ENCODE peak calls at places on chromosomes 13 and 19, in seven cellular contexts. C is heart right ventricle, B is endothelial cell, Z is fibroblast of pulmonary artery, J is heart left ventricle, Q is kidney epithelial cell, H is uterus. E is an unnamed sample.

GRCh38 chr19:23406716-23407115 is 11.4 kb upstream of the ZNF91 start:
- DNase-seq in C (no peak), B (no peak), Z (no peak), J (no peak), Q (no peak), H (no peak), E (no peak)

GRCh38 chr13:76976488-76976887 is 15.4 kb upstream of the CLN5 start:
- DNase-seq in C (no peak), B (no peak), Z (no peak), J (no peak), Q (peak; percentile 37), H (no peak), E (no peak)

GRCh38 chr13:52348983-52349780 is 56.8 kb downstream of the THSD1 start:
- DNase-seq in C (no peak), B (no peak), Z (peak; percentile 52), J (no peak), Q (peak; percentile 92), H (no peak), E (no peak)

GRCh38 chr19:12527034-12527836 is 24.0 kb downstream of the ZNF564 start:
- DNase-seq in C (no peak), B (no peak), Z (peak; percentile 55), J (no peak), Q (no peak), H (no peak), E (no peak)

GRCh38 chr13:97005631-97006262 is 11.5 kb upstream of the OXGR1 start:
- DNase-seq in C (no peak), B (no peak), Z (peak; percentile 59), J (no peak), Q (no peak), H (no peak), E (no peak)

GRCh38 chr13:51156666-51157065 is 45.6 kb upstream of the C13orf42 start:
- DNase-seq in C (no peak), B (no peak), Z (no peak), J (no peak), Q (no peak), H (no peak), E (no peak)

GRCh38 chr19:33303791-33304759 is 1.7 kb upstream of the CEBPA start:
- DNase-seq in C (no peak), B (no peak), Z (no peak), J (no peak), Q (no peak), H (peak; percentile 54), E (no peak)

GRCh38 chr19:50983625-50984292 is at the start of gene KLK7:
- DNase-seq in C (no peak), B (no peak), Z (no peak), J (no peak), Q (no peak), H (no peak), E (no peak)

GRCh38 chr13:40149611-40150283 is 494.3 kb downstream of the COG6 start:
- DNase-seq in C (no peak), B (no peak), Z (peak; percentile 95), J (no peak), Q (peak; percentile 62), H (peak; percentile 66), E (peak; percentile 18)

GRCh38 chr13:32748305-32748704 is 162.1 kb downstream of the PDS5B start:
- DNase-seq in C (no peak), B (no peak), Z (no peak), J (no peak), Q (no peak), H (no peak), E (no peak)

GRCh38 chr13:34174671-34175145 is 356.8 kb downstream of the RFC3 start:
- DNase-seq in C (no peak), B (no peak), Z (peak; percentile 53), J (no peak), Q (no peak), H (no peak), E (no peak)

DNA sequence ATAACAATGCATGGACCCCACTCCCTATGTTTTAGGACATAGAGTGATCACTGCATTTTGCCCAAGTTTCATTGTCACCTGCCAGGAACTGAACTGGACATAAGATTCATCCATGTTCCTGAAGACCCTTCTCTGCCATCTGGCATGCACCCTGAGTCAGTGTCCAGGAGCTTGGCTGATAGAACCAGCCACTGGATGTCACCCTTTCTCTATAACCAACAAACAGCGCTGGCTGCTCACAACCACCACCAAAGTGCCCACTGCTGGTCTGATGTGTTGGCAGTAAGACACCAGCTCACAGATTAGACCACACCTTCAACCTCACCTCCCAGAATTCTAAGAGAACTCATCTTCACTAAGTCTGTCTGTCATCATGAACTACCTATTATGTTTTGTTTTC is 333.4 kb downstream of the ITGBL1 start:
- DNase-seq in C (peak; percentile 14), B (peak; percentile 49), Z (peak; percentile 3), J (peak; percentile 42), Q (peak; percentile 19), H (no peak), E (peak; percentile 4)
- TF ChIP-seq CTCF in C (no peak), B (no peak), Z (no peak), J (peak; percentile 43), Q (peak; percentile 67), H (no peak), E (peak; percentile 52)

GRCh38 chr19:5561559-5561958 is 6.2 kb downstream of the TINCR start:
- DNase-seq in C (no peak), B (no peak), Z (no peak), J (no peak), Q (no peak), H (no peak), E (no peak)
- TF ChIP-seq CTCF in C (no peak), B (peak; percentile 91), Z (peak; percentile 45), J (peak; percentile 14), Q (peak; percentile 31), H (no peak), E (peak; percentile 19)

GRCh38 chr19:30689474-30689873 is 317.3 kb downstream of the ZNF536 start:
- DNase-seq in C (no peak), B (peak; percentile 31), Z (no peak), J (no peak), Q (no peak), H (no peak), E (no peak)
- TF ChIP-seq CTCF in C (no peak), B (no peak), Z (no peak), J (no peak), Q (no peak), H (no peak), E (no peak)

DNA sequence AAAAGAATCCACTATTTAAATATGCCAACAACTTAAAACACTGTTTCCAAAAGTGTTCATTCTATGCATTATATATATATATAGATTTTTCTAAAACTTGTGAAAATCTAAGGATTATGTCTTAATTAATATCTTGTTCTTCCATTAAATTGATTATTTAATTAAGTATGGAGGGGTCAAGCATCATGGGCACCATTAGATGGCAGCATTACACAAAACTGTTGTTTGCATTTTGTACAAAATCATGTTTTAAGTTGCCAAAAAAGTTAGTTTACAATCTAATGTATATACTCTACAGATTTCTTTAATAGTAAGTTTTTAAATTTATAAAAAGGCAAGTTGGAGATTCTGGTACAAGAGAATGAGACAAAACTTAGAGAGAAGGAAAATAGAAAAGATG is 213.2 kb upstream of the EDNRB start:
- DNase-seq in C (no peak), B (no peak), Z (peak; percentile 26), J (no peak), Q (no peak), H (no peak), E (no peak)
- TF ChIP-seq CTCF in C (no peak), B (peak; percentile 43), Z (peak; percentile 40), J (no peak), Q (peak; percentile 41), H (no peak), E (peak; percentile 40)

GRCh38 chr19:39052243-39052746 is 19.9 kb upstream of the FBXO27 start:
- DNase-seq in C (peak; percentile 55), B (peak; percentile 78), Z (peak; percentile 69), J (peak; percentile 38), Q (no peak), H (peak; percentile 22), E (no peak)
- TF ChIP-seq CTCF in C (peak; percentile 54), B (peak; percentile 96), Z (peak; percentile 85), J (peak; percentile 68), Q (peak; percentile 94), H (peak; percentile 45), E (peak; percentile 88)

GRCh38 chr19:40390084-40390742 is at the start of gene HIPK4:
- DNase-seq in C (no peak), B (no peak), Z (no peak), J (no peak), Q (no peak), H (no peak), E (no peak)

GRCh38 chr19:40393894-40394815 is 4.2 kb upstream of the HIPK4 start:
- DNase-seq in C (no peak), B (no peak), Z (no peak), J (no peak), Q (no peak), H (no peak), E (no peak)

GRCh38 chr19:40394816-40395210 is 4.8 kb upstream of the HIPK4 start:
- DNase-seq in C (no peak), B (no peak), Z (no peak), J (no peak), Q (no peak), H (no peak), E (no peak)

GRCh38 chr19:40392123-40392522 is 2.1 kb upstream of the HIPK4 start:
- DNase-seq in C (no peak), B (no peak), Z (no peak), J (no peak), Q (no peak), H (no peak), E (no peak)

DNA sequence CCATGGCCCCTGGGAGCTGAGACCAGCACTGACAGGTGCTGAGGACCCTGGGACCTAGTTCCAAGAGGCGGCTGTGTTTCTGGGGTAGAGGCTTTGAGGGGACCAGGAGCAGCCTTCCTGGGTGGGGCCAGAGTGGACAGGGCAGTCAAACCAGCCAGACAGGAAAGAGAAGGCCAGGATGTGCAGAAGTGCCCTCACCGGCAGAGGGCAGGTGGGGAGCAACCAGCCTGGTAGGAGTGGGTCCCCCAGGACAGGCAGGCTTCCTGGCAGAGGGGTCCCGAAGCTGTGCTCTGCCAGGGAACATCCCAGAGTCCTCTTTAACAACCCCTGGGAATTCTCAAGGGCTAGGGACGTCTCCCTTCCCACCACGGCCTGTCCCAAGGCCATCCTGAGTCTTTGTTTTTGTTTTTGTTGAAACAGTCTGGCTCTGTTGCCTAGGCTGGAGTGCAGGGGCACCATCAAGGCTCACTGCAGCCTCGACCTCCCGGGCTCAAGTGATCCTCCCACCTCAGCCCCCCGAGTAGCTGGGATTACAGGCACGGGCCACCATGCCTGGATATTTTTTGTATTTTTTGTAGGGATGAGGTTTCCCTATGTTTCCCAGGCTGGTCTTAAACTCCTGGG is 3.0 kb upstream of the HIPK4 start:
- DNase-seq in C (no peak), B (no peak), Z (no peak), J (no peak), Q (no peak), H (no peak), E (no peak)
- TF ChIP-seq CTCF in C (no peak), B (no peak), Z (peak; percentile 15), J (peak; percentile 13), Q (peak; percentile 28), H (no peak), E (no peak)

GRCh38 chr19:39212377-39212742 is 8.3 kb upstream of the SYCN start:
- DNase-seq in C (no peak), B (peak; percentile 40), Z (peak; percentile 21), J (no peak), Q (no peak), H (no peak), E (no peak)
- TF ChIP-seq CTCF in C (no peak), B (no peak), Z (peak; percentile 29), J (peak; percentile 15), Q (peak; percentile 33), H (peak; percentile 9), E (peak; percentile 20)

DNA sequence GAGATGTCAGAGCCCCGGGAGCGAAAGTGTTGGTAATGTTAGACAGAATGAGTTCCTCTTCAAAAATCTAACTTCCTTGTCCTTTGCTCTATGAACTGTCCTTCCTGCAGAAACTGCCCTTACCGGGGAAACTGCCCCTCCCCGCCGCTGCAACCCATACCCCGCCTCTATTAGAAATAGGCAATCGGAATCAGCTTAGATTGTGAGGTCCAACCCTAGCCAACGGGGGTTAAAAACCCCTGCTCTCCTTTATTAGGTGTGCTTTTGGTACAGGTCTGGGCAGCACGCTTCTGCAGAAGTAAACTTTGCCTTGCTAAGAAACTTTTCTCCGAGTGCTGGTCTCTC is 11.5 kb upstream of the CAPNS1 start:
- DNase-seq in C (peak; percentile 39), B (no peak), Z (no peak), J (no peak), Q (no peak), H (no peak), E (no peak)
- TF ChIP-seq CTCF in C (no peak), B (no peak), Z (no peak), J (no peak), Q (no peak), H (no peak), E (no peak)